ENCODE peak calls at places on chromosome 5, in eight cellular contexts. L is lower lobe of right lung; W is GM23338; C is upper lobe of right lung; E is tibial artery; G is CD4-positive, alpha-beta memory T cell; B is GM23248; M is CD8-positive, alpha-beta memory T cell. F is an unnamed sample.

GRCh38 chr5:137791803-137792202 is 37.6 kb upstream of the HNRNPA0 start:
- DNase-seq in L (no peak), W (no peak), C (no peak), E (no peak), G (no peak), B (no peak), M (no peak), F (no peak)

GRCh38 chr5:133474851-133475590 is 137.3 kb downstream of the FSTL4 start:
- DNase-seq in L (no peak), W (no peak), C (no peak), E (peak; percentile 20), G (no peak), B (no peak), M (no peak), F (no peak)

GRCh38 chr5:157592594-157592993 is 17.0 kb upstream of the ADAM19 start:
- DNase-seq in L (no peak), W (no peak), C (no peak), E (no peak), G (no peak), B (no peak), M (no peak), F (no peak)

GRCh38 chr5:36363101-36363500 is 61.4 kb upstream of the RANBP3L start:
- DNase-seq in L (no peak), W (peak; percentile 62), C (no peak), E (no peak), G (no peak), B (peak; percentile 72), M (no peak), F (no peak)

GRCh38 chr5:142911170-142911569 is 141.0 kb downstream of the ARHGAP26 start:
- DNase-seq in L (no peak), W (no peak), C (no peak), E (no peak), G (no peak), B (no peak), M (no peak), F (no peak)

GRCh38 chr5:97888439-97888838 is 705.4 kb upstream of the RIOK2 start:
- DNase-seq in L (no peak), W (no peak), C (no peak), E (no peak), G (no peak), B (no peak), M (no peak), F (no peak)

GRCh38 chr5:137022725-137023124 is 476.4 kb downstream of the SPOCK1 start:
- DNase-seq in L (no peak), W (no peak), C (no peak), E (no peak), G (no peak), B (no peak), M (no peak), F (no peak)

GRCh38 chr5:179262126-179262920 is 82.9 kb downstream of the ADAMTS2 start:
- DNase-seq in L (peak; percentile 28), W (no peak), C (peak; percentile 56), E (peak; percentile 59), G (no peak), B (no peak), M (no peak), F (no peak)

GRCh38 chr5:168282120-168282519 is 9.3 kb upstream of the WWC1 start:
- DNase-seq in L (peak; percentile 71), W (no peak), C (peak; percentile 82), E (no peak), G (no peak), B (peak; percentile 75), M (no peak), F (no peak)

GRCh38 chr5:179257190-179257741 is 88.0 kb downstream of the ADAMTS2 start:
- DNase-seq in L (no peak), W (no peak), C (peak; percentile 52), E (peak; percentile 67), G (no peak), B (no peak), M (no peak), F (peak; percentile 67)

GRCh38 chr5:171820561-171820960 is 34.9 kb downstream of the SMIM23 start:
- DNase-seq in L (no peak), W (no peak), C (no peak), E (no peak), G (no peak), B (no peak), M (no peak), F (no peak)

GRCh38 chr5:164358531-164359259 is 853.3 kb downstream of the MAT2B start:
- DNase-seq in L (no peak), W (no peak), C (no peak), E (no peak), G (no peak), B (peak; percentile 31), M (no peak), F (no peak)

DNA sequence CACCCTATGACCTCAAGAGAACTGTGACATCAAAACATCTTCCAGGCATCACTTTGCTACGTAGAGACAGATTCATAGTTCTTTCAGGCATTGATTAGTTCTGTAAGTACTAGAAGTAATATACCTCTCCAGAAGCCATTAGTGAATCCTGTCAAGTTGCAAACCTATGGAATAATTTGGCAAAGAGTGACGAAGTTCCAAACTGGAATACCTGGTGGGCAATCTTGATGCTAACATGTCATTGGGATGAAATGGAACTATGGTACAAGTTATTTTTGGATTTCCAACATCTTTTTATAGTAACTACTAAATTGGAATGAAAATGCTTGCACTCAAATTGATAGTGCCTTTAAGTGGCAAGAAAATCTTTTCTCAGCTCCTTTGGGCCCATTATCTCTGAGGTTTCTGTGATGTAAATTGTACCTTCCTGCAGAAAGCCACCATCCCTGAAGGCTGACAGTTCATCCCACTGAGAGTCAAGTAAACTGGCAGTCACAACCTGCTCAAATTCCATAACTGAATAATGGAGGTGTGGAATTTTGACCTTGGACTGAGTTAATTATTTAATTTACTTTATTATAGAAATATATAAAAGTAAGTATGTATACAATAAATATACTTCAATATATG is 435.5 kb downstream of the DTWD2 start:
- DNase-seq in L (no peak), W (no peak), C (no peak), E (no peak), G (no peak), B (no peak), M (no peak), F (no peak)
- H3K4me1 ChIP-seq in L (no peaks in the 10 kb centered on the region), W (peaks cover 5% of the 10 kb centered on the region), C (no peaks in the 10 kb centered on the region), E (no peaks in the 10 kb centered on the region), G (no peaks in the 10 kb centered on the region), B (peaks cover 53% of the 10 kb centered on the region), M (no peaks in the 10 kb centered on the region), F (no peaks in the 10 kb centered on the region)

GRCh38 chr5:170138273-170138672 is 32.6 kb downstream of the FOXI1 start:
- DNase-seq in L (no peak), W (no peak), C (no peak), E (no peak), G (no peak), B (no peak), M (no peak), F (no peak)
- H3K4me3 ChIP-seq in L (no peak overlapping the region), W (no peak overlapping the region), C (no peak overlapping the region), E (no peak overlapping the region), G (no peak overlapping the region), B (no peak overlapping the region), M (no peak overlapping the region), F (no peak overlapping the region)

DNA sequence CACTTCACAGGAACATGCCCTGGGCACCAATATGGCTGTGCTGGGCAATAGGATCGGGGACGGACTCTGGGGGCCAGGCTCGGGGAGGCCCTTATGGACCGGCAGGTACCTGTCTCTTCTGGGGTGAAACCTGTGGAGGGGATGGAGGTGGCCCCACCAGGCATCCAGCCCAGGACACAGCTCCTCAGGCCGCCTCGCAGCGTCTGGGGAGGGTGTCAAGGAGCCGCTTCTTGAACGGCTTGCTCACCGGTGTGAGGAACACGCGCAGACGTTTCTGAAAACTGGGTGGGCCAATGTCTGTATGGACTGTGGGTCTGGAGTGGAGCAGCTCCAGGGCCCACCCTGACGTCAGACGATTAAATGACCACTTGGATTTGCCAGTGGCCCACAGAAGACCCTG is 45.8 kb downstream of the PLEKHG4B start:
- DNase-seq in L (no peak), W (no peak), C (no peak), E (no peak), G (no peak), B (no peak), M (no peak), F (no peak)
- H3K27me3 ChIP-seq in L (peaks cover 4% of the 10 kb centered on the region), W (no peaks in the 10 kb centered on the region), C (no peaks in the 10 kb centered on the region), E (peaks cover 10% of the 10 kb centered on the region), G (no peaks in the 10 kb centered on the region), B (peaks cover 8% of the 10 kb centered on the region), M (no peaks in the 10 kb centered on the region), F (no peaks in the 10 kb centered on the region)

GRCh38 chr5:170795154-170795553 is 11.6 kb downstream of the GABRP start:
- DNase-seq in L (no peak), W (no peak), C (no peak), E (no peak), G (no peak), B (no peak), M (no peak), F (no peak)
- H3K4me1 ChIP-seq in L (peaks cover 9% of the 10 kb centered on the region), W (no peaks in the 10 kb centered on the region), C (no peaks in the 10 kb centered on the region), E (no peaks in the 10 kb centered on the region), G (no peaks in the 10 kb centered on the region), B (no peaks in the 10 kb centered on the region), M (no peaks in the 10 kb centered on the region), F (no peaks in the 10 kb centered on the region)

GRCh38 chr5:79240561-79240960 is 4.6 kb downstream of the JMY start:
- DNase-seq in L (no peak), W (no peak), C (no peak), E (no peak), G (no peak), B (no peak), M (no peak), F (no peak)
- H3K4me3 ChIP-seq in L (no peak overlapping the region), W (no peak overlapping the region), C (no peak overlapping the region), E (no peak overlapping the region), G (no peak overlapping the region), B (no peak overlapping the region), M (peak overlapping the region; percentile 2), F (no peak overlapping the region)

GRCh38 chr5:152601806-152602467 is 196.9 kb upstream of the NMUR2 start:
- DNase-seq in L (no peak), W (no peak), C (no peak), E (no peak), G (no peak), B (no peak), M (no peak), F (no peak)

GRCh38 chr5:152608514-152608913 is 203.4 kb upstream of the NMUR2 start:
- DNase-seq in L (no peak), W (no peak), C (no peak), E (no peak), G (no peak), B (no peak), M (no peak), F (no peak)

GRCh38 chr5:152607393-152608165 is 202.5 kb upstream of the NMUR2 start:
- DNase-seq in L (no peak), W (peak; percentile 26), C (no peak), E (no peak), G (no peak), B (no peak), M (no peak), F (no peak)

DNA sequence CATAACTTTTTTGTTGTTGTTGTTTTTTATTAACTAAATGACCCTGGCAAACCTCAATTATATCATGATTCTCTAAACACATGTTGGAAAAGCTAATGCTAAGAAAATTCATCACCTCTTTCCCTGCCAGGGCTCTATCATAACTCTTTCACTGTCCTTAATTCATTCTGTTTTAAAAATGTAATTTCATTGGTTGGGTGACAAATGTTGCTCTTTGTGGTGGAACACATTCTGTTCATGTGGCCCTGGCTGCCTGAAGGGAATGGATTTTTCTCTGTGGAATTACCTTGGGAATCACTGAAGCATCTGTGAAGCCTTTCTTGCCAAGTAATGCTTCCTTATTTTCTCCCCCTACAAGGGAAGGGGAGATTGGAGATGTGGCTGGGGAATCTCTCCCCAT is 201.7 kb upstream of the NMUR2 start:
- DNase-seq in L (no peak), W (no peak), C (no peak), E (no peak), G (no peak), B (no peak), M (no peak), F (no peak)
- H3K27me3 ChIP-seq in L (no peaks in the 10 kb centered on the region), W (no peaks in the 10 kb centered on the region), C (no peaks in the 10 kb centered on the region), E (no peaks in the 10 kb centered on the region), G (no peaks in the 10 kb centered on the region), B (no peaks in the 10 kb centered on the region), M (no peaks in the 10 kb centered on the region), F (no peaks in the 10 kb centered on the region)

GRCh38 chr5:428219-428618 is 14.8 kb upstream of the EXOC3 start:
- DNase-seq in L (no peak), W (no peak), C (no peak), E (no peak), G (no peak), B (no peak), M (no peak), F (no peak)
- H3K4me1 ChIP-seq in L (peaks cover 11% of the 10 kb centered on the region), W (no peaks in the 10 kb centered on the region), C (no peaks in the 10 kb centered on the region), E (no peaks in the 10 kb centered on the region), G (no peaks in the 10 kb centered on the region), B (peaks cover 14% of the 10 kb centered on the region), M (no peaks in the 10 kb centered on the region), F (peaks cover 4% of the 10 kb centered on the region)